ENCODE peak calls at places on chromosomes 7 and 10, in seven cellular contexts. M, B, D, O, K, H and V are unnamed samples.

GRCh38 chr10:75408911-75409885 is 7.6 kb upstream of the ZNF503 start:
- DNase-seq in K (no peak), O (peak; percentile 65), D (peak; percentile 59), M (peak; percentile 73), H (no peak), B (peak; percentile 49), V (peak; percentile 63)

GRCh38 chr10:86666538-86666937 is 1.8 kb upstream of the LDB3 start:
- DNase-seq in K (no peak), O (no peak), H (no peak), B (no peak), M (no peak), D (no peak), V (no peak)

GRCh38 chr10:90066435-90066834 is 365.0 kb downstream of the KIF20B start:
- DNase-seq in D (no peak), K (no peak), H (no peak), M (no peak), O (no peak), B (no peak), V (no peak)

GRCh38 chr10:100766693-100767427 is 21.5 kb downstream of the PAX2 start:
- DNase-seq in B (no peak), H (no peak), K (no peak), O (no peak), D (no peak), M (no peak), V (no peak)

GRCh38 chr7:17680026-17680425 is 260.3 kb downstream of the SNX13 start:
- DNase-seq in H (no peak), B (no peak), D (no peak), K (no peak), O (no peak), M (no peak), V (peak; percentile 96)

GRCh38 chr10:125123363-125124113 is 36.8 kb downstream of the CTBP2 start:
- DNase-seq in O (no peak), K (no peak), B (no peak), D (no peak), M (no peak), H (peak; percentile 27), V (peak; percentile 60)

GRCh38 chr7:92682324-92682723 is 92.1 kb upstream of the FAM133B start:
- DNase-seq in O (no peak), B (no peak), H (no peak), K (no peak), D (no peak), M (no peak), V (no peak)

GRCh38 chr7:87092568-87093091 is 33.2 kb upstream of the ELAPOR2 start:
- DNase-seq in M (no peak), O (no peak), K (no peak), B (no peak), D (no peak), H (no peak), V (no peak)

GRCh38 chr10:62268027-62268398 is 631 bp downstream of the RTKN2 start:
- DNase-seq in O (no peak), H (no peak), K (no peak), B (no peak), M (peak; percentile 26), D (no peak), V (no peak)

GRCh38 chr7:45658716-45659495 is 84.7 kb downstream of the ADCY1 start:
- DNase-seq in H (no peak), B (no peak), K (no peak), O (no peak), M (no peak), D (no peak), V (no peak)

GRCh38 chr7:126805351-126805750 is 447.4 kb downstream of the GRM8 start:
- DNase-seq in K (no peak), M (no peak), B (no peak), D (no peak), O (no peak), H (no peak), V (no peak)

GRCh38 chr10:80477813-80478212 is 23.7 kb downstream of the TSPAN14 start:
- DNase-seq in K (no peak), O (no peak), D (no peak), B (no peak), M (no peak), H (no peak), V (peak; percentile 86)

GRCh38 chr7:119196183-119196582 is 971.7 kb downstream of the ANKRD7 start:
- DNase-seq in M (no peak), B (no peak), K (no peak), H (no peak), O (no peak), D (no peak), V (no peak)

GRCh38 chr10:120926611-120927010 is 75.4 kb downstream of the WDR11 start:
- DNase-seq in H (no peak), O (no peak), B (no peak), K (no peak), M (no peak), D (no peak), V (no peak)

GRCh38 chr10:120755771-120756170 is 95.4 kb upstream of the WDR11 start:
- DNase-seq in M (no peak), B (no peak), K (no peak), O (no peak), D (no peak), H (no peak), V (no peak)

GRCh38 chr7:87596136-87596535 is 4.5 kb downstream of the ABCB1 start:
- DNase-seq in O (no peak), B (no peak), H (no peak), K (no peak), M (no peak), D (no peak), V (no peak)

GRCh38 chr10:102121739-102122372 is 1.7 kb upstream of the LDB1 start:
- DNase-seq in K (no peak), M (no peak), O (no peak), D (no peak), B (no peak), H (no peak), V (peak; percentile 55)

GRCh38 chr10:79399242-79399831 is 46.1 kb downstream of the ZCCHC24 start:
- DNase-seq in K (no peak), M (no peak), B (no peak), O (no peak), D (no peak), H (no peak), V (peak; percentile 99)

GRCh38 chr7:4665661-4666060 is 16.4 kb upstream of the FOXK1 start:
- DNase-seq in O (no peak), M (no peak), B (no peak), D (no peak), K (no peak), H (no peak), V (peak; percentile 99)

GRCh38 chr7:108054537-108054936 is 51.6 kb upstream of the LAMB1 start:
- DNase-seq in K (no peak), B (no peak), O (no peak), M (no peak), H (no peak), D (no peak), V (no peak)

GRCh38 chr10:17199351-17199804 is 2.1 kb downstream of the TRDMT1 start:
- DNase-seq in O (no peak), H (no peak), M (no peak), K (no peak), D (no peak), B (no peak), V (peak; percentile 72)